ENCODE peak calls at places on chromosome 21, in nine cellular contexts. C, Z, T, E, S, Q, V, H and K are unnamed samples.

GRCh38 chr21:32448803-32449594 is 36.5 kb downstream of the EVA1C start:
- DNase-seq in T (no peak), E (no peak), V (no peak), Q (no peak), H (no peak), S (no peak), Z (no peak), C (no peak), K (no peak)

GRCh38 chr21:15291621-15292266 is 226.9 kb upstream of the NRIP1 start:
- DNase-seq in E (no peak), S (no peak), V (no peak), Z (no peak), H (no peak), T (peak), Q (no peak), C (no peak), K (no peak)

GRCh38 chr21:28100366-28100765 is 892.3 kb downstream of the LTN1 start:
- DNase-seq in Z (no peak), C (no peak), Q (no peak), V (no peak), T (no peak), H (no peak), S (no peak), E (no peak), K (no peak)

GRCh38 chr21:14244911-14245310 is 29.0 kb downstream of the RBM11 start:
- DNase-seq in Z (no peak), T (no peak), V (no peak), S (no peak), C (no peak), E (no peak), Q (no peak), H (no peak), K (no peak)

GRCh38 chr21:16102113-16102512 is 372.3 kb downstream of the USP25 start:
- DNase-seq in C (no peak), Z (no peak), S (no peak), H (no peak), E (no peak), Q (no peak), V (no peak), T (no peak), K (no peak)

GRCh38 chr21:42654179-42654912 is 925 bp downstream of the PDE9A start:
- DNase-seq in V (peak), Z (no peak), H (no peak), T (no peak), E (no peak), S (no peak), C (no peak), Q (no peak), K (no peak)

GRCh38 chr21:15003463-15004135 is 61.2 kb downstream of the NRIP1 start:
- DNase-seq in E (no peak), S (no peak), T (no peak), C (peak), H (no peak), Q (no peak), Z (no peak), V (no peak), K (no peak)

GRCh38 chr21:40041446-40041845 is 174.2 kb downstream of the PCP4 start:
- DNase-seq in S (no peak), H (no peak), Z (no peak), E (no peak), V (no peak), T (no peak), Q (no peak), C (no peak), K (no peak)

GRCh38 chr21:16532841-16533240 is 803.1 kb downstream of the USP25 start:
- DNase-seq in H (no peak), C (no peak), T (no peak), Z (no peak), E (no peak), Q (no peak), V (no peak), S (no peak), K (no peak)

GRCh38 chr21:29938968-29939858 is 583 bp downstream of the GRIK1 start:
- DNase-seq in S (no peak), V (no peak), Z (no peak), C (no peak), Q (no peak), E (peak), T (no peak), H (no peak), K (no peak)

GRCh38 chr21:31326478-31327247 is 17.4 kb downstream of the TIAM1 start:
- DNase-seq in H (peak), V (no peak), S (no peak), Q (no peak), E (no peak), Z (no peak), C (no peak), T (peak), K (no peak)
- TF ChIP-seq EP300 in H (peak), V (no peak), S (no peak), Q (no peak), E (no peak), Z (no peak), C (no peak), T (no peak), K (no peak)

GRCh38 chr21:41536076-41536826 is 28.3 kb upstream of the TMPRSS2 start:
- DNase-seq in E (no peak), Z (peak), T (peak), Q (no peak), H (no peak), S (no peak), C (no peak), V (no peak), K (no peak)
- TF ChIP-seq EP300 in E (no peak), Z (no peak), T (no peak), Q (no peak), H (no peak), S (no peak), C (no peak), V (no peak), K (no peak)

GRCh38 chr21:45972353-45972715 is 9.2 kb upstream of the COL6A1 start:
- DNase-seq in C (peak), Z (no peak), H (no peak), T (peak), Q (no peak), E (peak), S (no peak), V (no peak), K (no peak)
- TF ChIP-seq EP300 in C (no peak), Z (no peak), H (no peak), T (no peak), Q (no peak), E (no peak), S (no peak), V (no peak), K (no peak)

DNA sequence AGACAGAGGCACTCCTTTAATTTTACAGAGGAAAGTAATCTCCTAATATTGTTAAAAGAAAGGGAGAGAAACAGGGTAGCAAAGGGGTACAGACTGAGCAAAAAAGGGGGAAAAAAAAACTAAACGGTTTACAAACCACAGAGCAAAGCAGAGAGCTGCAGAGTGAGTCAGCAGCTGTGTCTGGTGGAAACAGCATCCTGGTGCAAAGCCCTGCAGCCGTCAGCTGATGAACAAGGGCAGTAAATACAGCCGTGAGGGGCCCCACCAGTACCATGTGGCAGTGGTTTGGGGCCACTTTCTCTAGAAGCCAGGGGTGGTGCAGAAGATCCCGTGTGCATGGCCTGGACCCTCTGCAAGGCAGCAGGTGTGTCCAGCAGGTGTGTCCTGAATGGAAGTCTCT is 111.3 kb downstream of the ERG start:
- DNase-seq in Z (no peak), Q (no peak), C (no peak), T (no peak), H (no peak), S (peak), E (no peak), V (no peak), K (no peak)
- TF ChIP-seq EP300 in Z (no peak), Q (no peak), C (no peak), T (no peak), H (no peak), S (no peak), E (no peak), V (no peak), K (no peak)

GRCh38 chr21:36423772-36424433 is 38.7 kb downstream of the CHAF1B start:
- DNase-seq in T (no peak), V (no peak), Z (no peak), H (no peak), E (no peak), C (no peak), S (no peak), Q (no peak), K (no peak)
- TF ChIP-seq EP300 in T (no peak), V (no peak), Z (no peak), H (no peak), E (no peak), C (no peak), S (no peak), Q (no peak), K (no peak)

DNA sequence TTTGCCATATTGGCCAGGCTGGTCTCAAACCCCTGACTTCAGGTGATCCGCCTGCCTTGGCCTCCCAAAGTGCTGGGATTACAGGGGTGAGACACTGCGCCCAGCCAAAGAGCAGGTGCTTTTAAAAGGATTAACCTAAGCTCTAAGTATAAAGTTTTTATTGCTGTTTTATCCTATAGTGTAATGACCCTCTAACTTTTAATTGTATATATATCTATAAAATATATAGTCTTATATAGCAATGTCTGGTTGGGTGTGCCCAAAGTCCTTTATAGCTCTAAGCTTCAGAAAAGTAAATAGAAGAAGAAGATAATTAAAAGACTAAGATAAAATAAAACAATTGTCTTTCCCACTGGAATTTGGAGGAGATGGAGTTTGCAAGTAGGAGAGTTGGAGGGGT is 73.8 kb upstream of the ATP5PO start:
- DNase-seq in Z (no peak), V (no peak), C (no peak), S (no peak), E (no peak), H (no peak), Q (no peak), T (peak), K (no peak)
- TF ChIP-seq EP300 in Z (no peak), V (no peak), C (no peak), S (no peak), E (no peak), H (no peak), Q (no peak), T (no peak), K (no peak)

DNA sequence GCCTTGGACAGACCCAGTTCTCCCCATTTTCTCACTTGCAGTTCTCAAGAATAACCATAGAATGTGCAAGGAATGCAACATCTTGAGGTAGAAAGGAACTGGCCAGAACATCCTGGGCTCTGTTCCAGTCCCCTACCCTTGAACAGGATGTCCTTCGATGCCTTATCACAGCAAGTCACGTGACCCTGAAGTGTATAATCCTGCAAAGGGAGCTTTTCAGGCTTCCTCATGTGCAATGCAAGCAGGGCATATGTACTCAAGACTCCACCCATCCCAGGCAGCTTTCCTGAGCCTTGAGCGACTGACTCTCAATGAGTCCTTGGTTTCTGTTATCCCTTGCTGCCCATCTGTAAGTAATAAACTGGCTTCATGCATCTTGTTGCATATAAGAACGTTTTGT is 311.0 kb downstream of the MRPL39 start:
- DNase-seq in V (no peak), H (no peak), S (no peak), Q (no peak), C (no peak), E (no peak), Z (no peak), T (no peak), K (no peak)
- TF ChIP-seq EP300 in V (no peak), H (no peak), S (no peak), Q (no peak), C (no peak), E (no peak), Z (no peak), T (no peak), K (no peak)

DNA sequence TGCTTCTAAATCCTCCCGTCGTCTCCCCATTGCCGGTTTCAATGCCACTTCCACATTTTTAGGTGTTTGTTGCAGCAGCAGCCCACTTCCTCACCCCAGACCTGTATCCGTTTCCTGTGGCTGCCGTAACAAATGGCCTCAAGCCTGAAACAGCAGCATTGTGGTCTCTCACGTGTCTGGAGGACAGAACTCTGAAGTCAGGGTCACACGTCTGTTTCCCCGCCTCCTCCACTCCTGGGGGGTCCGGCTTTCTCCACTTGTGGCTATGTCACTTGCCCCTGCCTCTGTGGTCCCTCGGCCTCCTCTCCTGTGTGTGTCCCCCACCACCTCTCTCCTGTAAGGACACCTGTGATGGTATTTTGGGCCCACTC is 21.8 kb downstream of the TRPM2 start:
- DNase-seq in T (peak), H (no peak), Q (no peak), V (no peak), C (no peak), Z (peak), E (no peak), S (no peak), K (no peak)
- TF ChIP-seq EP300 in T (no peak), H (no peak), Q (no peak), V (no peak), C (no peak), Z (no peak), E (no peak), S (no peak), K (peak)